ENCODE peak calls at places on chromosomes 13 and 19, in five cellular contexts. One of them, this sample, is unnamed.

GRCh38 chr19:50556236-50557008 is 11.8 kb downstream of the LRRC4B start:
- DNase-seq in uterus: peak; percentile 74
- DNase-seq in fibroblast of lung: peak; percentile 25
- DNase-seq in left ventricle myocardium inferior: peak; percentile 77
- DNase-seq in GM12865: peak; percentile 75
- DNase-seq in this sample: peak; percentile 84

GRCh38 chr19:40565355-40565754 is 11.3 kb upstream of the SHKBP1 start:
- DNase-seq in uterus: no peak
- DNase-seq in fibroblast of lung: no peak
- DNase-seq in left ventricle myocardium inferior: no peak
- DNase-seq in GM12865: no peak
- DNase-seq in this sample: no peak

GRCh38 chr13:20411638-20412342 is 113.9 kb downstream of the CRYL1 start:
- DNase-seq in uterus: no peak
- DNase-seq in fibroblast of lung: no peak
- DNase-seq in left ventricle myocardium inferior: no peak
- DNase-seq in GM12865: peak; percentile 88
- DNase-seq in this sample: no peak

GRCh38 chr13:37457594-37457993 is 141.0 kb downstream of the POSTN start:
- DNase-seq in uterus: no peak
- DNase-seq in fibroblast of lung: no peak
- DNase-seq in left ventricle myocardium inferior: no peak
- DNase-seq in GM12865: no peak
- DNase-seq in this sample: peak; percentile 39

GRCh38 chr13:60335531-60335930 is 61.5 kb upstream of the TDRD3 start:
- DNase-seq in uterus: no peak
- DNase-seq in fibroblast of lung: peak; percentile 20
- DNase-seq in left ventricle myocardium inferior: no peak
- DNase-seq in GM12865: no peak
- DNase-seq in this sample: peak; percentile 10

GRCh38 chr13:42525035-42525504 is 48.9 kb upstream of the TNFSF11 start:
- DNase-seq in uterus: no peak
- DNase-seq in fibroblast of lung: peak; percentile 39
- DNase-seq in left ventricle myocardium inferior: no peak
- DNase-seq in GM12865: no peak
- DNase-seq in this sample: peak; percentile 24

GRCh38 chr13:40672310-40673060 is 6.0 kb upstream of the FOXO1 start:
- DNase-seq in uterus: no peak
- DNase-seq in fibroblast of lung: peak; percentile 84
- DNase-seq in left ventricle myocardium inferior: no peak
- DNase-seq in GM12865: no peak
- DNase-seq in this sample: peak; percentile 63

GRCh38 chr13:97506511-97506910 is 72.5 kb downstream of the RAP2A start:
- DNase-seq in uterus: no peak
- DNase-seq in fibroblast of lung: no peak
- DNase-seq in left ventricle myocardium inferior: no peak
- DNase-seq in GM12865: no peak
- DNase-seq in this sample: peak; percentile 59

GRCh38 chr19:17394891-17395415 is 957 bp upstream of the CCDC194 start:
- DNase-seq in uterus: no peak
- DNase-seq in fibroblast of lung: peak; percentile 52
- DNase-seq in left ventricle myocardium inferior: peak; percentile 68
- DNase-seq in GM12865: peak; percentile 75
- DNase-seq in this sample: peak; percentile 74

GRCh38 chr19:3275068-3275582 is 50.7 kb downstream of the CELF5 start:
- DNase-seq in uterus: no peak
- DNase-seq in fibroblast of lung: no peak
- DNase-seq in left ventricle myocardium inferior: no peak
- DNase-seq in GM12865: peak; percentile 54
- DNase-seq in this sample: no peak

GRCh38 chr19:45114116-45114515 is 21.1 kb downstream of the PPP1R37 start:
- DNase-seq in uterus: no peak
- DNase-seq in fibroblast of lung: no peak
- DNase-seq in left ventricle myocardium inferior: no peak
- DNase-seq in GM12865: no peak
- DNase-seq in this sample: no peak

GRCh38 chr19:45115809-45116615 is 23.0 kb downstream of the PPP1R37 start:
- DNase-seq in uterus: no peak
- DNase-seq in fibroblast of lung: no peak
- DNase-seq in left ventricle myocardium inferior: no peak
- DNase-seq in GM12865: no peak
- DNase-seq in this sample: no peak

GRCh38 chr19:45113628-45114027 is 20.6 kb downstream of the PPP1R37 start:
- DNase-seq in uterus: no peak
- DNase-seq in fibroblast of lung: no peak
- DNase-seq in left ventricle myocardium inferior: no peak
- DNase-seq in GM12865: no peak
- DNase-seq in this sample: no peak

GRCh38 chr19:45110811-45111210 is 17.8 kb downstream of the PPP1R37 start:
- DNase-seq in uterus: no peak
- DNase-seq in fibroblast of lung: no peak
- DNase-seq in left ventricle myocardium inferior: no peak
- DNase-seq in GM12865: peak; percentile 48
- DNase-seq in this sample: no peak

DNA sequence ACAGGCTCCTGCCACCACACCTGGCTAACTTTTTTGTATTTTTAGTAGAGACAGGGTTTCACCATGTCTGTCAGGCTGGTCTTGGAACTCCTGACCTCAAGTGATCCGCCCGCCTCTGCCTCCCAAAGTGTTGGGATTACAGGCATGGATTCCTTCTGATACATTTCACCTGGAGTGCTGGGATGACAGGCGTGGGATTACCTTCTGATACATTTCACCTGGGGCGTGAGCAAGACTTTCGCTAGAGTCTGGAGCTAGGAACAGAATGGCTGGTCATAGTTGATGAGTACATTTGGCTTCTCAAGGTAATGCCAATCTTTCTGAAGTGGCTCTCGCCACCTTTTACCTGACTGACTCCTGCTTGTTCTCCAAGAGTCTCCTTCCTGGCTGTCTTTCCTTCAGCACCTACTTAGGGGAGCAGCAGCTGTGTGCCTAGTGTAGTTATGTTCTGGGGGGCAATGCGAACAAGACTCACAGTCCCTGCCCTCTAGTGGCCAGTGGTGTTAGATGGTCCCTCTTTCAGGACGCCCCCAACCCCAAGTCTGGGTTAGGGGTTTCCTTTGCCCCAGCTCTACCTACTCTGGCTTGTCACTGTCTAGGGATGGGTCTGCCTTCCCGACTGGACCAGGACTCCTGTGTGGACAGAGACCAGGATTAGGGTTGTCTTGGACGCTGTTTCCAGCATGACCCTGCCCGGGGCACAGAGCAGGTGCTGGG is 19.3 kb downstream of the PPP1R37 start:
- DNase-seq in uterus: no peak
- DNase-seq in fibroblast of lung: no peak
- DNase-seq in left ventricle myocardium inferior: no peak
- DNase-seq in GM12865: no peak
- DNase-seq in this sample: no peak
- TF ChIP-seq CTCF in uterus: no peak
- TF ChIP-seq CTCF in fibroblast of lung: no peak
- TF ChIP-seq CTCF in left ventricle myocardium inferior: no peak
- TF ChIP-seq CTCF in GM12865: no peak
- TF ChIP-seq CTCF in this sample: no peak

GRCh38 chr13:99982021-99982740 is 597 bp downstream of the ZIC2 start:
- DNase-seq in uterus: no peak
- DNase-seq in fibroblast of lung: peak; percentile 35
- DNase-seq in left ventricle myocardium inferior: no peak
- DNase-seq in GM12865: peak; percentile 29
- DNase-seq in this sample: peak; percentile 55
- H3K4me3 ChIP-seq in uterus: peak overlapping the region; percentile 36
- H3K4me3 ChIP-seq in fibroblast of lung: no peak overlapping the region
- H3K4me3 ChIP-seq in left ventricle myocardium inferior: peak overlapping the region; percentile 68
- H3K4me3 ChIP-seq in GM12865: no peak overlapping the region
- H3K4me3 ChIP-seq in this sample: no peak overlapping the region

DNA sequence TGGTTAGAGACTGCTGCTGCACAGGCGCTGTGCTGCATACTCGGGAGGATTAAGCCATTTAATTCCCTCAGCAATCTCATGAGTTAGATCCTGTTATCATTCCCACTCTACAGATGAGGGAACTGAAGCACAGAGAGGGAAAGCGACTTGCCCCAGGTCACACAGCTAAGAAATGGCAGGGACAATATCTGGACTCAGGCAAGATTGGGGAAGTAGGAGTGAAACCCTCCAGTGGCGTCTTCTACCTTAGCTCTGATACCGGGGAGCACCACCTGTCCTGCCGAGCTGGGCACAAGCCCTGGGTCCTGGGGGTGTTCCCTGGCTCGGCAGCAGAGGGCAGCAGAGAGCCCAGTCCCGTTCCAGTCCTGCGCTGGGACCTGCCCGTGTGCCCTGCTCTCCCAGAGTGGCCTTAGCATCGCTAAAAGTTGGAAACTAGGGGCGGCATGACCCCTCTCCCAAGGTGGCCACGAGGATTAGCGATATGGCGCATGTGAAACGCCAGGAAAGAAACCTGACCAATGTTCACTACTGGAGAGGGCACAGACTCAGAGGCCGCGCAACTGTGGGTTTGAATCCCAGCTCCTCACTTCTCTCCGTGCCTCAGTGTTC is 20.5 kb downstream of the CYTH2 start:
- DNase-seq in uterus: peak; percentile 64
- DNase-seq in fibroblast of lung: no peak
- DNase-seq in left ventricle myocardium inferior: peak; percentile 73
- DNase-seq in GM12865: peak; percentile 86
- DNase-seq in this sample: peak; percentile 30
- TF ChIP-seq CTCF in uterus: peak; percentile 86
- TF ChIP-seq CTCF in fibroblast of lung: peak; percentile 95
- TF ChIP-seq CTCF in left ventricle myocardium inferior: peak; percentile 98
- TF ChIP-seq CTCF in GM12865: peak; percentile 98
- TF ChIP-seq CTCF in this sample: peak; percentile 93

GRCh38 chr19:31981545-31981944 is 363.9 kb upstream of the ZNF507 start:
- DNase-seq in uterus: no peak
- DNase-seq in fibroblast of lung: no peak
- DNase-seq in left ventricle myocardium inferior: no peak
- DNase-seq in GM12865: no peak
- DNase-seq in this sample: no peak

GRCh38 chr19:31980851-31981250 is 364.6 kb upstream of the ZNF507 start:
- DNase-seq in uterus: no peak
- DNase-seq in fibroblast of lung: no peak
- DNase-seq in left ventricle myocardium inferior: no peak
- DNase-seq in GM12865: no peak
- DNase-seq in this sample: no peak

GRCh38 chr19:31985001-31985605 is 360.3 kb upstream of the ZNF507 start:
- DNase-seq in uterus: no peak
- DNase-seq in fibroblast of lung: no peak
- DNase-seq in left ventricle myocardium inferior: no peak
- DNase-seq in GM12865: no peak
- DNase-seq in this sample: no peak

GRCh38 chr19:31979949-31980670 is 365.3 kb upstream of the ZNF507 start:
- DNase-seq in uterus: no peak
- DNase-seq in fibroblast of lung: no peak
- DNase-seq in left ventricle myocardium inferior: no peak
- DNase-seq in GM12865: no peak
- DNase-seq in this sample: no peak

DNA sequence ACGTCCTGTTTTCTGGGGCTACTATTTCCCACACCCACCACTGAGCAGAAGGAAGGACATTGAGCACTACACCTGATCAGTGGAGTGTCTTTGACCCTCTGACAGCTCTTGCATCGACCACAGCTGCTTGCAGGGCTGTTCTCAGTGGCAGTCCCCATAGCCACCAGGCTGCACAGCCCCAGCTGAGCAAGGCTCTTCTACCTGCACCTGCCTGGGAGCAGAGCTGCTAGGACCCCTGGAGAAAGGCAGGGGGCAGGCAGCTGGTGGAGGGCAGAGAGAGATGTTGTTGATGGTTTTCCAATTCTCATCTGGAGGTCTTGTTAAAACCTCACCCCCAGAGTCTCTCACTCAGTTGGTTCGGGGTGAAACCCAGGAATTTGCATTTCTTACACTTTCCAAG is 361.8 kb upstream of the ZNF507 start:
- DNase-seq in uterus: no peak
- DNase-seq in fibroblast of lung: no peak
- DNase-seq in left ventricle myocardium inferior: no peak
- DNase-seq in GM12865: no peak
- DNase-seq in this sample: no peak
- H3K4me3 ChIP-seq in uterus: no peak overlapping the region
- H3K4me3 ChIP-seq in fibroblast of lung: no peak overlapping the region
- H3K4me3 ChIP-seq in left ventricle myocardium inferior: no peak overlapping the region
- H3K4me3 ChIP-seq in GM12865: no peak overlapping the region
- H3K4me3 ChIP-seq in this sample: no peak overlapping the region

GRCh38 chr13:77509221-77509620 is 26.3 kb upstream of the SCEL start:
- DNase-seq in uterus: no peak
- DNase-seq in fibroblast of lung: peak; percentile 90
- DNase-seq in left ventricle myocardium inferior: no peak
- DNase-seq in GM12865: no peak
- DNase-seq in this sample: peak; percentile 77

GRCh38 chr13:77503398-77503797 is 32.1 kb upstream of the SCEL start:
- DNase-seq in uterus: no peak
- DNase-seq in fibroblast of lung: no peak
- DNase-seq in left ventricle myocardium inferior: no peak
- DNase-seq in GM12865: no peak
- DNase-seq in this sample: no peak

GRCh38 chr13:77510156-77510555 is 25.4 kb upstream of the SCEL start:
- DNase-seq in uterus: no peak
- DNase-seq in fibroblast of lung: peak; percentile 21
- DNase-seq in left ventricle myocardium inferior: no peak
- DNase-seq in GM12865: no peak
- DNase-seq in this sample: peak; percentile 17

GRCh38 chr13:77507931-77508776 is 27.4 kb upstream of the SCEL start:
- DNase-seq in uterus: no peak
- DNase-seq in fibroblast of lung: peak; percentile 97
- DNase-seq in left ventricle myocardium inferior: no peak
- DNase-seq in GM12865: no peak
- DNase-seq in this sample: peak; percentile 78

DNA sequence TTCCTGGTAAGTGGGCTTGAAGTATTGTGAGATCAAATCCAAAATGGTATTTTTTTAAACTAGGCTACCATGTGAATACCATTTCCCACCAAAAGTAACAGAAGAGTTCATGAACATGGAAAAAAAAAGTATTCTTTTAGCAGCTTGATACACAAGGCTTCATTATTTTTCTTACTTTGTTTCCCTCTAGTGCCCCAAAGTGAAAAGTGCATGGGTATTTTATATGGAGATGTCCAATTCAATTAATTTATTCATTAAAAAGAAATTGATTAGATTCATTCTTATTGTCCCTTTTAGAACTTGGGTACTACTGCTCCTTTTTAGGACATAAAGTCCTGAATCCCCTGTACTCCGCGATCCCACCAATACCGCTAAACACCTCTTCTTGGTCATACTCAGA is 28.6 kb upstream of the SCEL start:
- DNase-seq in uterus: no peak
- DNase-seq in fibroblast of lung: no peak
- DNase-seq in left ventricle myocardium inferior: no peak
- DNase-seq in GM12865: no peak
- DNase-seq in this sample: no peak
- TF ChIP-seq CTCF in uterus: peak; percentile 14
- TF ChIP-seq CTCF in fibroblast of lung: peak; percentile 20
- TF ChIP-seq CTCF in left ventricle myocardium inferior: peak; percentile 32
- TF ChIP-seq CTCF in GM12865: no peak
- TF ChIP-seq CTCF in this sample: no peak

GRCh38 chr19:18594824-18595373 is 6.3 kb downstream of the REX1BD start:
- DNase-seq in uterus: no peak
- DNase-seq in fibroblast of lung: no peak
- DNase-seq in left ventricle myocardium inferior: no peak
- DNase-seq in GM12865: no peak
- DNase-seq in this sample: no peak
- H3K4me3 ChIP-seq in uterus: peak overlapping the region; percentile 25
- H3K4me3 ChIP-seq in fibroblast of lung: peak overlapping the region; percentile 38
- H3K4me3 ChIP-seq in left ventricle myocardium inferior: peak overlapping the region; percentile 60
- H3K4me3 ChIP-seq in GM12865: peak overlapping the region; percentile 14
- H3K4me3 ChIP-seq in this sample: peak overlapping the region; percentile 35

This sample was measured in foreskin fibroblast.